ENCODE peak calls at places on chromosomes 16 and 17, in ten cellular contexts. One of them, this sample, is unnamed.

GRCh38 chr17:77045441-77046041 is 95.2 kb upstream of the SEC14L1 start:
- DNase-seq in PC-3: peak
- DNase-seq in CD8-positive, alpha-beta T cell: no peak
- DNase-seq in caudate nucleus: no peak
- DNase-seq in endothelial cell of umbilical vein: no peak
- DNase-seq in Peyer's patch: no peak
- DNase-seq in OCI-LY7: no peak
- DNase-seq in sigmoid colon: no peak
- DNase-seq in uterus: no peak
- DNase-seq in RWPE1: peak
- DNase-seq in this sample: no peak

GRCh38 chr17:20926532-20926931 is 116.3 kb downstream of the USP22 start:
- DNase-seq in RWPE1: no peak
- DNase-seq in endothelial cell of umbilical vein: no peak
- DNase-seq in caudate nucleus: no peak
- DNase-seq in PC-3: peak
- DNase-seq in uterus: no peak
- DNase-seq in Peyer's patch: no peak
- DNase-seq in CD8-positive, alpha-beta T cell: no peak
- DNase-seq in OCI-LY7: no peak
- DNase-seq in sigmoid colon: no peak
- DNase-seq in this sample: no peak

GRCh38 chr17:59719526-59719925 is 12.1 kb downstream of the VMP1 start:
- DNase-seq in OCI-LY7: no peak
- DNase-seq in endothelial cell of umbilical vein: no peak
- DNase-seq in sigmoid colon: no peak
- DNase-seq in CD8-positive, alpha-beta T cell: no peak
- DNase-seq in uterus: no peak
- DNase-seq in PC-3: no peak
- DNase-seq in RWPE1: no peak
- DNase-seq in Peyer's patch: no peak
- DNase-seq in caudate nucleus: no peak
- DNase-seq in this sample: no peak

GRCh38 chr17:55783684-55784245 is 32.9 kb downstream of the PCTP start:
- DNase-seq in uterus: peak
- DNase-seq in sigmoid colon: peak
- DNase-seq in Peyer's patch: no peak
- DNase-seq in PC-3: no peak
- DNase-seq in RWPE1: peak
- DNase-seq in OCI-LY7: no peak
- DNase-seq in endothelial cell of umbilical vein: peak
- DNase-seq in CD8-positive, alpha-beta T cell: no peak
- DNase-seq in caudate nucleus: no peak
- DNase-seq in this sample: no peak

GRCh38 chr17:38606646-38607611 is 1.2 kb upstream of the SRCIN1 start:
- DNase-seq in endothelial cell of umbilical vein: no peak
- DNase-seq in RWPE1: no peak
- DNase-seq in OCI-LY7: no peak
- DNase-seq in Peyer's patch: no peak
- DNase-seq in uterus: no peak
- DNase-seq in caudate nucleus: peak
- DNase-seq in PC-3: peak
- DNase-seq in sigmoid colon: peak
- DNase-seq in CD8-positive, alpha-beta T cell: no peak
- DNase-seq in this sample: peak

GRCh38 chr16:79372504-79373184 is 227.9 kb downstream of the MAF start:
- DNase-seq in endothelial cell of umbilical vein: no peak
- DNase-seq in RWPE1: peak
- DNase-seq in Peyer's patch: no peak
- DNase-seq in PC-3: no peak
- DNase-seq in OCI-LY7: no peak
- DNase-seq in CD8-positive, alpha-beta T cell: peak
- DNase-seq in uterus: peak
- DNase-seq in caudate nucleus: no peak
- DNase-seq in sigmoid colon: no peak
- DNase-seq in this sample: no peak

GRCh38 chr17:61846976-61847375 is 16.4 kb downstream of the BRIP1 start:
- DNase-seq in sigmoid colon: no peak
- DNase-seq in Peyer's patch: no peak
- DNase-seq in endothelial cell of umbilical vein: no peak
- DNase-seq in PC-3: no peak
- DNase-seq in OCI-LY7: no peak
- DNase-seq in RWPE1: no peak
- DNase-seq in caudate nucleus: no peak
- DNase-seq in CD8-positive, alpha-beta T cell: no peak
- DNase-seq in uterus: no peak
- DNase-seq in this sample: no peak

GRCh38 chr16:68798398-68798797 is 44.9 kb upstream of the TANGO6 start:
- DNase-seq in Peyer's patch: no peak
- DNase-seq in RWPE1: peak
- DNase-seq in endothelial cell of umbilical vein: no peak
- DNase-seq in OCI-LY7: no peak
- DNase-seq in CD8-positive, alpha-beta T cell: no peak
- DNase-seq in PC-3: no peak
- DNase-seq in uterus: no peak
- DNase-seq in caudate nucleus: no peak
- DNase-seq in sigmoid colon: no peak
- DNase-seq in this sample: no peak

GRCh38 chr17:78595135-78595810 is 18.1 kb upstream of the DNAH17 start:
- DNase-seq in PC-3: no peak
- DNase-seq in RWPE1: no peak
- DNase-seq in sigmoid colon: no peak
- DNase-seq in Peyer's patch: no peak
- DNase-seq in CD8-positive, alpha-beta T cell: no peak
- DNase-seq in endothelial cell of umbilical vein: no peak
- DNase-seq in uterus: no peak
- DNase-seq in OCI-LY7: no peak
- DNase-seq in caudate nucleus: no peak
- DNase-seq in this sample: no peak

GRCh38 chr17:78600181-78600651 is 23.0 kb upstream of the DNAH17 start:
- DNase-seq in PC-3: no peak
- DNase-seq in RWPE1: no peak
- DNase-seq in sigmoid colon: no peak
- DNase-seq in CD8-positive, alpha-beta T cell: no peak
- DNase-seq in caudate nucleus: no peak
- DNase-seq in OCI-LY7: no peak
- DNase-seq in Peyer's patch: no peak
- DNase-seq in endothelial cell of umbilical vein: peak
- DNase-seq in uterus: no peak
- DNase-seq in this sample: no peak

GRCh38 chr17:78599419-78599818 is 22.2 kb upstream of the DNAH17 start:
- DNase-seq in uterus: no peak
- DNase-seq in caudate nucleus: no peak
- DNase-seq in endothelial cell of umbilical vein: no peak
- DNase-seq in CD8-positive, alpha-beta T cell: no peak
- DNase-seq in Peyer's patch: no peak
- DNase-seq in OCI-LY7: no peak
- DNase-seq in PC-3: no peak
- DNase-seq in RWPE1: no peak
- DNase-seq in sigmoid colon: no peak
- DNase-seq in this sample: no peak

GRCh38 chr17:78596871-78597635 is 19.9 kb upstream of the DNAH17 start:
- DNase-seq in CD8-positive, alpha-beta T cell: no peak
- DNase-seq in Peyer's patch: no peak
- DNase-seq in PC-3: no peak
- DNase-seq in sigmoid colon: no peak
- DNase-seq in endothelial cell of umbilical vein: no peak
- DNase-seq in caudate nucleus: no peak
- DNase-seq in RWPE1: no peak
- DNase-seq in uterus: no peak
- DNase-seq in OCI-LY7: no peak
- DNase-seq in this sample: no peak

DNA sequence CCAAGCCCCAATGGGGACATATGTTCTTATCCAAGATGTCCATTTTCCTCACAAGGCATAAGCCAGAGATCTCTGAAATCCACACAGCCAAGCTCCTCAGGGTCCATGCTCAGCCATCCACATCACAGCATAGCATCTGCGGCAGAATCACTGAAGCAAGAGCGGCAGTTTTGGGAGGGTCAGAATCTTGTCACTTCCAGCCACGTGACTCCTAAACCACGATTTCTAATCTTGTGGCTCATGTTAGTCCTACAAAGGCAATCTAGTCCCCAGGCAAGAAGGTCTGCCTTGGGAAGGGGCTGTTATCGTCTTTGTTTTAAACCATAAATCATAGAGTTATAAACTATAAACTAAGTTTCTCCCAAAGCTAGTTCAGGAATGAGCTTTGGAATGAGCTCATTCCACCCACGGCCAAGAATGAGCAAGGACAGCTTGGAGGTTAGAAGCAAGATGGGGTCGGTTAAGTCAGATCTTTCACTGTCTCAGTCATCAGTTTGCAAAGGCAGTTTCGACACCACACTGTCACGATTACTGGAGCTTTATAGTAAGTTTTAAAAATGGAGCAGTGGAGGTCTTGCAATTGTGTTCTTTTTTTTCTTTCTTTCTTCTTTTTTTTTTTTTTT is 20.8 kb upstream of the DNAH17 start:
- DNase-seq in endothelial cell of umbilical vein: no peak
- DNase-seq in RWPE1: no peak
- DNase-seq in PC-3: no peak
- DNase-seq in Peyer's patch: no peak
- DNase-seq in sigmoid colon: no peak
- DNase-seq in CD8-positive, alpha-beta T cell: no peak
- DNase-seq in OCI-LY7: no peak
- DNase-seq in uterus: no peak
- DNase-seq in caudate nucleus: no peak
- DNase-seq in this sample: no peak
- H3K27ac ChIP-seq in endothelial cell of umbilical vein: no peak
- H3K27ac ChIP-seq in RWPE1: no peak
- H3K27ac ChIP-seq in PC-3: no peak
- H3K27ac ChIP-seq in Peyer's patch: no peak
- H3K27ac ChIP-seq in sigmoid colon: no peak
- H3K27ac ChIP-seq in CD8-positive, alpha-beta T cell: no peak
- H3K27ac ChIP-seq in OCI-LY7: no peak
- H3K27ac ChIP-seq in uterus: no peak
- H3K27ac ChIP-seq in caudate nucleus: no peak
- H3K27ac ChIP-seq in this sample: no peak

DNA sequence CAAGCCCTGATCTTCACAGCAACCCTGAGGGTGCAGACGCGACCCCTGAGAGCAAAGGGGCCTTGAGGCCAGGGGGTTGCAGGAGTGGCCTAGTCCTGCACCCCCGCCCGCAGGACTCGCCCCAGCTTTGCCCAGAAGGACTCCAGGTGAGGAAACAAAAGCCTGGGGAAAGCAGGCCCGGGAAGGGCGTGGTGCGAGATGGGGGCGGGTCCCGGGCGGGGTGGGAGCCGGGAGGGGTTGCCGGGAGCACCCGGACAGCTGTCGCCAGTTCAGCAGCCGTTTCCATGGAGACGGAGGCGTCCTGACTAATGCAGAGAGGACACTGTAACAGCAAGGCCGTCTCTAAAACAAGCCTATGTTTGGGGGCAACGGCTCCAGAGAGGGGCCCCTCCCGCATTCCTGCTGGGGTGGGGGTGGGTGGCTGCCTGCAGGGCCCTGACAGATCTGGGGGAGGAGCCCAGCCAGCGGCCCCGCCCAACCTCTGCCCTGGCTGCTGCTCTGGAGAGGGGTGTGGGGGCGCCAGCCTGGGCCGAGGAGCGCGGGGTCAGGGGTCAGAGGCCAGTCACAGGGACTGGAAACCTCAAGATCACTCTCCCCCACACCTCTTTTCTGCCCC is 3.0 kb upstream of the TPPP3 start:
- DNase-seq in endothelial cell of umbilical vein: peak
- DNase-seq in OCI-LY7: no peak
- DNase-seq in CD8-positive, alpha-beta T cell: no peak
- DNase-seq in RWPE1: peak
- DNase-seq in caudate nucleus: no peak
- DNase-seq in sigmoid colon: peak
- DNase-seq in uterus: peak
- DNase-seq in Peyer's patch: no peak
- DNase-seq in PC-3: peak
- DNase-seq in this sample: no peak
- H3K27ac ChIP-seq in endothelial cell of umbilical vein: no peak
- H3K27ac ChIP-seq in OCI-LY7: no peak
- H3K27ac ChIP-seq in CD8-positive, alpha-beta T cell: no peak
- H3K27ac ChIP-seq in RWPE1: peak
- H3K27ac ChIP-seq in caudate nucleus: peak
- H3K27ac ChIP-seq in sigmoid colon: peak
- H3K27ac ChIP-seq in uterus: peak
- H3K27ac ChIP-seq in Peyer's patch: no peak
- H3K27ac ChIP-seq in PC-3: peak
- H3K27ac ChIP-seq in this sample: peak

DNA sequence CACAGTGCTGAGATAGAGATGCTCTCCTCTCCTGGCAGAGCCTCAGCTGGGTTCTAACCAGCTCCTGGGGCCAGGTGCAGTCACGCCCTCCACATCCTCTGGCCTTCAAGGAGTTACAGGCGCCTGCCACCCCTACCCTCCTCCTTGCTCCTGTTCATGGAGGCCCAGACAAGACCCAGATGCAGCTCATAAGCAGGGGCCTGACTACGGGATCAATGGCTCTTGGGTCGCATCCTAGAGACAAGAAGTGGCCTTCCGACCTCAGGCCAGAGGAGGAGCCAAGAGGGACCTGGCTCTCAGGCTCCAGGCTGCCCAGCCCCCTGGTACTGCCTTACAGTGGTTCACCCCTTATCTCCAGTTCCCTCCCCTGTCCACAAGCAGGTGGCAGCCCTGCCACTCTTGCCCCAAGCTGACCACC is 23.0 kb downstream of the ARHGAP27 start:
- DNase-seq in endothelial cell of umbilical vein: no peak
- DNase-seq in uterus: no peak
- DNase-seq in OCI-LY7: peak
- DNase-seq in caudate nucleus: no peak
- DNase-seq in PC-3: no peak
- DNase-seq in CD8-positive, alpha-beta T cell: peak
- DNase-seq in RWPE1: no peak
- DNase-seq in sigmoid colon: no peak
- DNase-seq in Peyer's patch: no peak
- DNase-seq in this sample: no peak
- H3K27ac ChIP-seq in endothelial cell of umbilical vein: no peak
- H3K27ac ChIP-seq in uterus: no peak
- H3K27ac ChIP-seq in OCI-LY7: peak
- H3K27ac ChIP-seq in caudate nucleus: peak
- H3K27ac ChIP-seq in PC-3: no peak
- H3K27ac ChIP-seq in CD8-positive, alpha-beta T cell: peak
- H3K27ac ChIP-seq in RWPE1: peak
- H3K27ac ChIP-seq in sigmoid colon: peak
- H3K27ac ChIP-seq in Peyer's patch: peak
- H3K27ac ChIP-seq in this sample: peak

GRCh38 chr16:55426865-55427484 is 52.0 kb upstream of the MMP2 start:
- DNase-seq in caudate nucleus: no peak
- DNase-seq in RWPE1: no peak
- DNase-seq in sigmoid colon: no peak
- DNase-seq in PC-3: no peak
- DNase-seq in uterus: no peak
- DNase-seq in OCI-LY7: no peak
- DNase-seq in CD8-positive, alpha-beta T cell: no peak
- DNase-seq in endothelial cell of umbilical vein: no peak
- DNase-seq in Peyer's patch: no peak
- DNase-seq in this sample: no peak

GRCh38 chr16:55418586-55418985 is 60.4 kb upstream of the MMP2 start:
- DNase-seq in uterus: no peak
- DNase-seq in CD8-positive, alpha-beta T cell: no peak
- DNase-seq in caudate nucleus: no peak
- DNase-seq in sigmoid colon: no peak
- DNase-seq in OCI-LY7: no peak
- DNase-seq in endothelial cell of umbilical vein: no peak
- DNase-seq in RWPE1: peak
- DNase-seq in Peyer's patch: no peak
- DNase-seq in PC-3: no peak
- DNase-seq in this sample: no peak

DNA sequence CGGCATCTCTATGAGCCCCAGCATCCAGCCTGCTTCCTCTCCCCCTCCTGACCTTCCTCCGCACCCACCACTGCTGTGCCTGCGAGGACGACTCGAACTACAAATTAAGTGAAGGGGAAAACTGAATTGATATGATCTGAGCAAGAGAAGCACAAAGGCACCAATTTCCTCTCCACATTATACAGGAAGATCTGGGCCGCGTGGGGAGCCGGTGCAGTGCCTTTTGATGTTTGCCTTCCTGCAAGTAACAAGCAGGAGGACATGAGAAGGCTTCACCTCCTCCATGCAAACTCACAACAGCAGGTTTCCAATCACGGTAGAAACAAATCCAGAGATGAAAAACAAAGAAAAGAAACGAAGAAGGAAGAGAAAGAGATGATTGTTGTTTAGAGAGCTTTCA is 57.8 kb upstream of the MMP2 start:
- DNase-seq in RWPE1: no peak
- DNase-seq in OCI-LY7: no peak
- DNase-seq in CD8-positive, alpha-beta T cell: no peak
- DNase-seq in PC-3: no peak
- DNase-seq in caudate nucleus: no peak
- DNase-seq in uterus: no peak
- DNase-seq in endothelial cell of umbilical vein: no peak
- DNase-seq in sigmoid colon: no peak
- DNase-seq in Peyer's patch: no peak
- DNase-seq in this sample: no peak
- H3K27ac ChIP-seq in RWPE1: no peak
- H3K27ac ChIP-seq in OCI-LY7: no peak
- H3K27ac ChIP-seq in CD8-positive, alpha-beta T cell: no peak
- H3K27ac ChIP-seq in PC-3: no peak
- H3K27ac ChIP-seq in caudate nucleus: no peak
- H3K27ac ChIP-seq in uterus: no peak
- H3K27ac ChIP-seq in endothelial cell of umbilical vein: no peak
- H3K27ac ChIP-seq in sigmoid colon: no peak
- H3K27ac ChIP-seq in Peyer's patch: no peak
- H3K27ac ChIP-seq in this sample: no peak